ENCODE peak calls at places on chromosomes 5 and 9, in ten cellular contexts. One of them, this sample, is unnamed.

GRCh38 chr5:157888814-157889532 is 30.0 kb upstream of the CLINT1 start:
- DNase-seq in germinal center: no peak
- DNase-seq in nephron progenitor cell: no peak
- DNase-seq in activated T-helper 9 cell treated with anti-CD3 and anti-CD28 coated beads, Interleukin-2, amount 50 U/mL, for 16 hours: no peak
- DNase-seq in CD8-positive, alpha-beta T cell: no peak
- DNase-seq in AG04449: no peak
- DNase-seq in neural progenitor cell: no peak
- DNase-seq in right lobe of liver: no peak
- DNase-seq in adipocyte: no peak
- DNase-seq in NCI-H1092 treated with DMSO at 0.1 percent for 48 hours: no peak
- DNase-seq in this sample: no peak

GRCh38 chr9:134040831-134041648 is 15.8 kb downstream of the BRD3OS start:
- DNase-seq in germinal center: no peak
- DNase-seq in nephron progenitor cell: no peak
- DNase-seq in activated T-helper 9 cell treated with anti-CD3 and anti-CD28 coated beads, Interleukin-2, amount 50 U/mL, for 16 hours: no peak
- DNase-seq in CD8-positive, alpha-beta T cell: no peak
- DNase-seq in AG04449: no peak
- DNase-seq in neural progenitor cell: no peak
- DNase-seq in right lobe of liver: peak; percentile 25
- DNase-seq in adipocyte: no peak
- DNase-seq in NCI-H1092 treated with DMSO at 0.1 percent for 48 hours: no peak
- DNase-seq in this sample: no peak

GRCh38 chr9:7088598-7088997 is 330.8 kb downstream of the KDM4C start:
- DNase-seq in germinal center: no peak
- DNase-seq in nephron progenitor cell: no peak
- DNase-seq in activated T-helper 9 cell treated with anti-CD3 and anti-CD28 coated beads, Interleukin-2, amount 50 U/mL, for 16 hours: no peak
- DNase-seq in CD8-positive, alpha-beta T cell: no peak
- DNase-seq in AG04449: no peak
- DNase-seq in neural progenitor cell: no peak
- DNase-seq in right lobe of liver: no peak
- DNase-seq in adipocyte: no peak
- DNase-seq in NCI-H1092 treated with DMSO at 0.1 percent for 48 hours: no peak
- DNase-seq in this sample: no peak

GRCh38 chr9:93415176-93415690 is 36.3 kb upstream of the FAM120A start:
- DNase-seq in germinal center: no peak
- DNase-seq in nephron progenitor cell: no peak
- DNase-seq in activated T-helper 9 cell treated with anti-CD3 and anti-CD28 coated beads, Interleukin-2, amount 50 U/mL, for 16 hours: no peak
- DNase-seq in CD8-positive, alpha-beta T cell: no peak
- DNase-seq in AG04449: no peak
- DNase-seq in neural progenitor cell: no peak
- DNase-seq in right lobe of liver: no peak
- DNase-seq in adipocyte: no peak
- DNase-seq in NCI-H1092 treated with DMSO at 0.1 percent for 48 hours: no peak
- DNase-seq in this sample: no peak

GRCh38 chr9:134010774-134011173 is 14.5 kb upstream of the BRD3OS start:
- DNase-seq in germinal center: no peak
- DNase-seq in nephron progenitor cell: no peak
- DNase-seq in activated T-helper 9 cell treated with anti-CD3 and anti-CD28 coated beads, Interleukin-2, amount 50 U/mL, for 16 hours: no peak
- DNase-seq in CD8-positive, alpha-beta T cell: no peak
- DNase-seq in AG04449: no peak
- DNase-seq in neural progenitor cell: no peak
- DNase-seq in right lobe of liver: peak; percentile 79
- DNase-seq in adipocyte: no peak
- DNase-seq in NCI-H1092 treated with DMSO at 0.1 percent for 48 hours: peak; percentile 17
- DNase-seq in this sample: no peak

GRCh38 chr9:121690316-121690715 is 38.9 kb downstream of the DAB2IP start:
- DNase-seq in germinal center: no peak
- DNase-seq in nephron progenitor cell: no peak
- DNase-seq in activated T-helper 9 cell treated with anti-CD3 and anti-CD28 coated beads, Interleukin-2, amount 50 U/mL, for 16 hours: no peak
- DNase-seq in CD8-positive, alpha-beta T cell: no peak
- DNase-seq in AG04449: no peak
- DNase-seq in neural progenitor cell: peak; percentile 39
- DNase-seq in right lobe of liver: no peak
- DNase-seq in adipocyte: no peak
- DNase-seq in NCI-H1092 treated with DMSO at 0.1 percent for 48 hours: no peak
- DNase-seq in this sample: no peak

GRCh38 chr5:141761-142160 is 49.5 kb upstream of the LRRC14B start:
- DNase-seq in germinal center: no peak
- DNase-seq in nephron progenitor cell: no peak
- DNase-seq in activated T-helper 9 cell treated with anti-CD3 and anti-CD28 coated beads, Interleukin-2, amount 50 U/mL, for 16 hours: no peak
- DNase-seq in CD8-positive, alpha-beta T cell: no peak
- DNase-seq in AG04449: no peak
- DNase-seq in neural progenitor cell: no peak
- DNase-seq in right lobe of liver: no peak
- DNase-seq in adipocyte: no peak
- DNase-seq in NCI-H1092 treated with DMSO at 0.1 percent for 48 hours: no peak
- DNase-seq in this sample: no peak

GRCh38 chr9:98837516-98837915 is 30.0 kb downstream of the GALNT12 start:
- DNase-seq in germinal center: no peak
- DNase-seq in nephron progenitor cell: no peak
- DNase-seq in activated T-helper 9 cell treated with anti-CD3 and anti-CD28 coated beads, Interleukin-2, amount 50 U/mL, for 16 hours: no peak
- DNase-seq in CD8-positive, alpha-beta T cell: no peak
- DNase-seq in AG04449: no peak
- DNase-seq in neural progenitor cell: no peak
- DNase-seq in right lobe of liver: no peak
- DNase-seq in adipocyte: no peak
- DNase-seq in NCI-H1092 treated with DMSO at 0.1 percent for 48 hours: no peak
- DNase-seq in this sample: no peak

GRCh38 chr5:9903806-9904205 is 273.7 kb upstream of the TAS2R1 start:
- DNase-seq in germinal center: no peak
- DNase-seq in nephron progenitor cell: no peak
- DNase-seq in activated T-helper 9 cell treated with anti-CD3 and anti-CD28 coated beads, Interleukin-2, amount 50 U/mL, for 16 hours: no peak
- DNase-seq in CD8-positive, alpha-beta T cell: no peak
- DNase-seq in AG04449: no peak
- DNase-seq in neural progenitor cell: no peak
- DNase-seq in right lobe of liver: no peak
- DNase-seq in adipocyte: no peak
- DNase-seq in NCI-H1092 treated with DMSO at 0.1 percent for 48 hours: peak; percentile 51
- DNase-seq in this sample: no peak

GRCh38 chr5:54692631-54693030 is 175.1 kb downstream of the SNX18 start:
- DNase-seq in germinal center: no peak
- DNase-seq in nephron progenitor cell: no peak
- DNase-seq in activated T-helper 9 cell treated with anti-CD3 and anti-CD28 coated beads, Interleukin-2, amount 50 U/mL, for 16 hours: no peak
- DNase-seq in CD8-positive, alpha-beta T cell: no peak
- DNase-seq in AG04449: no peak
- DNase-seq in neural progenitor cell: no peak
- DNase-seq in right lobe of liver: no peak
- DNase-seq in adipocyte: no peak
- DNase-seq in NCI-H1092 treated with DMSO at 0.1 percent for 48 hours: no peak
- DNase-seq in this sample: no peak

GRCh38 chr9:111148994-111149759 is 110.9 kb upstream of the LPAR1 start:
- DNase-seq in germinal center: no peak
- DNase-seq in nephron progenitor cell: no peak
- DNase-seq in activated T-helper 9 cell treated with anti-CD3 and anti-CD28 coated beads, Interleukin-2, amount 50 U/mL, for 16 hours: no peak
- DNase-seq in CD8-positive, alpha-beta T cell: no peak
- DNase-seq in AG04449: no peak
- DNase-seq in neural progenitor cell: no peak
- DNase-seq in right lobe of liver: no peak
- DNase-seq in adipocyte: peak; percentile 11
- DNase-seq in NCI-H1092 treated with DMSO at 0.1 percent for 48 hours: no peak
- DNase-seq in this sample: no peak

GRCh38 chr9:108665856-108666784 is 189.7 kb downstream of the ACTL7B start:
- DNase-seq in germinal center: no peak
- DNase-seq in nephron progenitor cell: no peak
- DNase-seq in activated T-helper 9 cell treated with anti-CD3 and anti-CD28 coated beads, Interleukin-2, amount 50 U/mL, for 16 hours: no peak
- DNase-seq in CD8-positive, alpha-beta T cell: no peak
- DNase-seq in AG04449: no peak
- DNase-seq in neural progenitor cell: no peak
- DNase-seq in right lobe of liver: no peak
- DNase-seq in adipocyte: peak; percentile 73
- DNase-seq in NCI-H1092 treated with DMSO at 0.1 percent for 48 hours: no peak
- DNase-seq in this sample: no peak

GRCh38 chr5:111246459-111246858 is 22.3 kb downstream of the CAMK4 start:
- DNase-seq in germinal center: no peak
- DNase-seq in nephron progenitor cell: no peak
- DNase-seq in activated T-helper 9 cell treated with anti-CD3 and anti-CD28 coated beads, Interleukin-2, amount 50 U/mL, for 16 hours: no peak
- DNase-seq in CD8-positive, alpha-beta T cell: no peak
- DNase-seq in AG04449: no peak
- DNase-seq in neural progenitor cell: no peak
- DNase-seq in right lobe of liver: no peak
- DNase-seq in adipocyte: no peak
- DNase-seq in NCI-H1092 treated with DMSO at 0.1 percent for 48 hours: no peak
- DNase-seq in this sample: no peak

GRCh38 chr9:85466834-85467233 is 274.9 kb downstream of the AGTPBP1 start:
- DNase-seq in germinal center: no peak
- DNase-seq in nephron progenitor cell: no peak
- DNase-seq in activated T-helper 9 cell treated with anti-CD3 and anti-CD28 coated beads, Interleukin-2, amount 50 U/mL, for 16 hours: no peak
- DNase-seq in CD8-positive, alpha-beta T cell: no peak
- DNase-seq in AG04449: no peak
- DNase-seq in neural progenitor cell: no peak
- DNase-seq in right lobe of liver: no peak
- DNase-seq in adipocyte: no peak
- DNase-seq in NCI-H1092 treated with DMSO at 0.1 percent for 48 hours: no peak
- DNase-seq in this sample: no peak

GRCh38 chr5:87645241-87645640 is 232.5 kb upstream of the CCNH start:
- DNase-seq in germinal center: no peak
- DNase-seq in nephron progenitor cell: no peak
- DNase-seq in activated T-helper 9 cell treated with anti-CD3 and anti-CD28 coated beads, Interleukin-2, amount 50 U/mL, for 16 hours: no peak
- DNase-seq in CD8-positive, alpha-beta T cell: no peak
- DNase-seq in AG04449: no peak
- DNase-seq in neural progenitor cell: no peak
- DNase-seq in right lobe of liver: no peak
- DNase-seq in adipocyte: no peak
- DNase-seq in NCI-H1092 treated with DMSO at 0.1 percent for 48 hours: no peak
- DNase-seq in this sample: no peak

GRCh38 chr9:16640649-16641048 is 229.8 kb downstream of the BNC2 start:
- DNase-seq in germinal center: no peak
- DNase-seq in nephron progenitor cell: no peak
- DNase-seq in activated T-helper 9 cell treated with anti-CD3 and anti-CD28 coated beads, Interleukin-2, amount 50 U/mL, for 16 hours: no peak
- DNase-seq in CD8-positive, alpha-beta T cell: no peak
- DNase-seq in AG04449: no peak
- DNase-seq in neural progenitor cell: peak; percentile 45
- DNase-seq in right lobe of liver: no peak
- DNase-seq in adipocyte: no peak
- DNase-seq in NCI-H1092 treated with DMSO at 0.1 percent for 48 hours: no peak
- DNase-seq in this sample: no peak

GRCh38 chr9:114423181-114423580 is 35.4 kb upstream of the AKNA start:
- DNase-seq in germinal center: no peak
- DNase-seq in nephron progenitor cell: no peak
- DNase-seq in activated T-helper 9 cell treated with anti-CD3 and anti-CD28 coated beads, Interleukin-2, amount 50 U/mL, for 16 hours: no peak
- DNase-seq in CD8-positive, alpha-beta T cell: no peak
- DNase-seq in AG04449: no peak
- DNase-seq in neural progenitor cell: no peak
- DNase-seq in right lobe of liver: no peak
- DNase-seq in adipocyte: no peak
- DNase-seq in NCI-H1092 treated with DMSO at 0.1 percent for 48 hours: no peak
- DNase-seq in this sample: no peak

GRCh38 chr9:107410045-107410819 is 79.3 kb downstream of the KLF4 start:
- DNase-seq in germinal center: no peak
- DNase-seq in nephron progenitor cell: no peak
- DNase-seq in activated T-helper 9 cell treated with anti-CD3 and anti-CD28 coated beads, Interleukin-2, amount 50 U/mL, for 16 hours: no peak
- DNase-seq in CD8-positive, alpha-beta T cell: no peak
- DNase-seq in AG04449: no peak
- DNase-seq in neural progenitor cell: no peak
- DNase-seq in right lobe of liver: no peak
- DNase-seq in adipocyte: no peak
- DNase-seq in NCI-H1092 treated with DMSO at 0.1 percent for 48 hours: no peak
- DNase-seq in this sample: no peak

GRCh38 chr9:108603141-108603540 is 252.6 kb downstream of the ACTL7B start:
- DNase-seq in germinal center: no peak
- DNase-seq in nephron progenitor cell: no peak
- DNase-seq in activated T-helper 9 cell treated with anti-CD3 and anti-CD28 coated beads, Interleukin-2, amount 50 U/mL, for 16 hours: no peak
- DNase-seq in CD8-positive, alpha-beta T cell: no peak
- DNase-seq in AG04449: no peak
- DNase-seq in neural progenitor cell: no peak
- DNase-seq in right lobe of liver: no peak
- DNase-seq in adipocyte: no peak
- DNase-seq in NCI-H1092 treated with DMSO at 0.1 percent for 48 hours: peak; percentile 3
- DNase-seq in this sample: no peak

GRCh38 chr5:36202521-36202961 is 39.2 kb downstream of the NADK2 start:
- DNase-seq in germinal center: no peak
- DNase-seq in nephron progenitor cell: no peak
- DNase-seq in activated T-helper 9 cell treated with anti-CD3 and anti-CD28 coated beads, Interleukin-2, amount 50 U/mL, for 16 hours: no peak
- DNase-seq in CD8-positive, alpha-beta T cell: no peak
- DNase-seq in AG04449: no peak
- DNase-seq in neural progenitor cell: no peak
- DNase-seq in right lobe of liver: no peak
- DNase-seq in adipocyte: peak; percentile 52
- DNase-seq in NCI-H1092 treated with DMSO at 0.1 percent for 48 hours: no peak
- DNase-seq in this sample: no peak

GRCh38 chr5:172488221-172488620 is 33.9 kb upstream of the SH3PXD2B start:
- DNase-seq in germinal center: no peak
- DNase-seq in nephron progenitor cell: no peak
- DNase-seq in activated T-helper 9 cell treated with anti-CD3 and anti-CD28 coated beads, Interleukin-2, amount 50 U/mL, for 16 hours: no peak
- DNase-seq in CD8-positive, alpha-beta T cell: no peak
- DNase-seq in AG04449: no peak
- DNase-seq in neural progenitor cell: no peak
- DNase-seq in right lobe of liver: no peak
- DNase-seq in adipocyte: no peak
- DNase-seq in NCI-H1092 treated with DMSO at 0.1 percent for 48 hours: no peak
- DNase-seq in this sample: no peak

GRCh38 chr5:88785396-88786216 is 97.4 kb downstream of the MEF2C start:
- DNase-seq in germinal center: no peak
- DNase-seq in nephron progenitor cell: no peak
- DNase-seq in activated T-helper 9 cell treated with anti-CD3 and anti-CD28 coated beads, Interleukin-2, amount 50 U/mL, for 16 hours: no peak
- DNase-seq in CD8-positive, alpha-beta T cell: no peak
- DNase-seq in AG04449: peak; percentile 79
- DNase-seq in neural progenitor cell: peak; percentile 9
- DNase-seq in right lobe of liver: no peak
- DNase-seq in adipocyte: peak; percentile 95
- DNase-seq in NCI-H1092 treated with DMSO at 0.1 percent for 48 hours: no peak
- DNase-seq in this sample: no peak

GRCh38 chr9:78676009-78676408 is 379.1 kb downstream of the PSAT1 start:
- DNase-seq in germinal center: no peak
- DNase-seq in nephron progenitor cell: no peak
- DNase-seq in activated T-helper 9 cell treated with anti-CD3 and anti-CD28 coated beads, Interleukin-2, amount 50 U/mL, for 16 hours: no peak
- DNase-seq in CD8-positive, alpha-beta T cell: no peak
- DNase-seq in AG04449: no peak
- DNase-seq in neural progenitor cell: no peak
- DNase-seq in right lobe of liver: no peak
- DNase-seq in adipocyte: no peak
- DNase-seq in NCI-H1092 treated with DMSO at 0.1 percent for 48 hours: no peak
- DNase-seq in this sample: no peak

GRCh38 chr5:53571403-53571802 is 11.0 kb downstream of the NDUFS4 start:
- DNase-seq in germinal center: no peak
- DNase-seq in nephron progenitor cell: no peak
- DNase-seq in activated T-helper 9 cell treated with anti-CD3 and anti-CD28 coated beads, Interleukin-2, amount 50 U/mL, for 16 hours: no peak
- DNase-seq in CD8-positive, alpha-beta T cell: no peak
- DNase-seq in AG04449: no peak
- DNase-seq in neural progenitor cell: no peak
- DNase-seq in right lobe of liver: no peak
- DNase-seq in adipocyte: no peak
- DNase-seq in NCI-H1092 treated with DMSO at 0.1 percent for 48 hours: no peak
- DNase-seq in this sample: no peak

This sample was measured in activated T-helper 2 cell treated with anti-CD3 and anti-CD28 coated beads, Interferon-gamma antibody, Interleukin-2, Interleukin-4, amounts not matched to agents 10 μg/mL and 5 μg/mL and 100 μg/mL, durations not matched to agents 14 hours and 24 hours and 36 hours.